ENCODE peak calls at places on chromosomes 7 and 10, in ten cellular contexts. R, M, W, N, Q, X, Z, T, U and D are unnamed samples. For H3K4me1, the result is how much of the 10 kb centered on the place peaks cover.

GRCh38 chr10:1126461-1126860 is 70.3 kb downstream of the WDR37 start:
- DNase-seq in R (no peak), M (no peak), W (no peak), N (no peak), Q (no peak), X (no peak), Z (no peak), T (no peak), U (no peak), D (no peak)

GRCh38 chr10:125226823-125227222 is 66.5 kb upstream of the CTBP2 start:
- DNase-seq in R (no peak), M (no peak), W (no peak), N (no peak), Q (no peak), X (no peak), Z (no peak), T (no peak), U (no peak), D (no peak)

GRCh38 chr7:99440195-99440594 is 1.5 kb downstream of the CPSF4 start:
- DNase-seq in R (no peak), M (no peak), W (no peak), N (no peak), Q (no peak), X (peak), Z (no peak), T (peak), U (no peak), D (no peak)

GRCh38 chr7:27211694-27212316 is 11.9 kb upstream of the HOXA13 start:
- DNase-seq in R (no peak), M (no peak), W (no peak), N (no peak), Q (no peak), X (no peak), Z (no peak), T (no peak), U (no peak), D (no peak)

GRCh38 chr7:33849004-33849403 is 56.3 kb upstream of the BMPER start:
- DNase-seq in R (no peak), M (no peak), W (no peak), N (no peak), Q (no peak), X (peak), Z (no peak), T (no peak), U (no peak), D (no peak)

GRCh38 chr10:80072584-80072983 is 5.9 kb upstream of the TMEM254 start:
- DNase-seq in R (no peak), M (no peak), W (no peak), N (no peak), Q (no peak), X (no peak), Z (no peak), T (no peak), U (no peak), D (no peak)

GRCh38 chr10:26779176-26779860 is 81.4 kb downstream of the ABI1 start:
- DNase-seq in R (no peak), M (no peak), W (no peak), N (no peak), Q (no peak), X (no peak), Z (no peak), T (no peak), U (no peak), D (no peak)

GRCh38 chr10:59336632-59337031 is 25.7 kb downstream of the FAM13C start:
- DNase-seq in R (no peak), M (no peak), W (no peak), N (peak), Q (no peak), X (peak), Z (no peak), T (peak), U (no peak), D (no peak)

GRCh38 chr10:80702143-80702542 is 164.4 kb downstream of the SH2D4B start:
- DNase-seq in R (no peak), M (no peak), W (no peak), N (peak), Q (peak), X (no peak), Z (no peak), T (no peak), U (no peak), D (no peak)

GRCh38 chr7:5689716-5690115 is 91.7 kb downstream of the RNF216 start:
- DNase-seq in R (no peak), M (no peak), W (no peak), N (no peak), Q (no peak), X (no peak), Z (no peak), T (no peak), U (no peak), D (no peak)

GRCh38 chr7:68245688-68246087 is 1249.1 kb downstream of the TYW1 start:
- DNase-seq in R (no peak), M (no peak), W (no peak), N (peak), Q (no peak), X (peak), Z (no peak), T (no peak), U (no peak), D (no peak)

GRCh38 chr10:33005322-33006282 is 47.6 kb upstream of the ITGB1 start:
- DNase-seq in R (peak), M (peak), W (no peak), N (peak), Q (peak), X (peak), Z (peak), T (peak), U (peak), D (peak)

GRCh38 chr7:116322541-116322940 is 112.2 kb downstream of the TES start:
- DNase-seq in R (no peak), M (no peak), W (no peak), N (no peak), Q (no peak), X (peak), Z (no peak), T (no peak), U (no peak), D (no peak)

GRCh38 chr10:79560160-79560709 is at the start of gene SFTPA2:
- DNase-seq in R (peak), M (no peak), W (no peak), N (no peak), Q (no peak), X (no peak), Z (no peak), T (no peak), U (no peak), D (no peak)

GRCh38 chr7:110502893-110503465 is 587.9 kb upstream of the LRRN3 start:
- DNase-seq in R (no peak), M (no peak), W (no peak), N (no peak), Q (no peak), X (peak), Z (no peak), T (peak), U (no peak), D (no peak)

GRCh38 chr10:80055760-80056159 is 22.7 kb upstream of the TMEM254 start:
- DNase-seq in R (no peak), M (no peak), W (no peak), N (no peak), Q (peak), X (no peak), Z (no peak), T (no peak), U (no peak), D (no peak)

GRCh38 chr7:16916111-16916639 is 34.4 kb upstream of the AGR3 start:
- DNase-seq in R (no peak), M (no peak), W (no peak), N (no peak), Q (no peak), X (peak), Z (no peak), T (peak), U (no peak), D (no peak)

GRCh38 chr10:29480281-29480954 is 154.4 kb downstream of the SVIL start:
- DNase-seq in R (no peak), M (no peak), W (no peak), N (no peak), Q (no peak), X (no peak), Z (no peak), T (no peak), U (peak), D (no peak)

GRCh38 chr10:85151506-85151905 is 823.1 kb downstream of the CCSER2 start:
- DNase-seq in R (no peak), M (no peak), W (no peak), N (no peak), Q (no peak), X (no peak), Z (no peak), T (no peak), U (no peak), D (no peak)

GRCh38 chr10:96986200-96986856 is 154.2 kb downstream of the LCOR start:
- DNase-seq in R (no peak), M (no peak), W (no peak), N (no peak), Q (no peak), X (no peak), Z (no peak), T (no peak), U (no peak), D (no peak)

GRCh38 chr7:8056431-8056830 is 87.8 kb downstream of the GLCCI1 start:
- DNase-seq in R (no peak), M (no peak), W (no peak), N (no peak), Q (no peak), X (no peak), Z (no peak), T (peak), U (no peak), D (no peak)

GRCh38 chr10:110007171-110007700 is 548 bp upstream of the ADD3 start:
- DNase-seq in R (no peak), M (no peak), W (no peak), N (no peak), Q (no peak), X (no peak), Z (no peak), T (no peak), U (no peak), D (peak)

GRCh38 chr10:95814011-95814727 is 58.2 kb downstream of the ENTPD1 start:
- DNase-seq in R (no peak), M (no peak), W (no peak), N (no peak), Q (peak), X (peak), Z (no peak), T (peak), U (no peak), D (peak)

GRCh38 chr7:149686449-149686848 is 86.9 kb downstream of the ZNF467 start:
- DNase-seq in R (no peak), M (no peak), W (no peak), N (no peak), Q (no peak), X (no peak), Z (no peak), T (no peak), U (no peak), D (no peak)

GRCh38 chr10:46050956-46051355 is 4.9 kb upstream of the MSMB start:
- DNase-seq in R (no peak), M (no peak), W (no peak), N (no peak), Q (no peak), X (no peak), Z (no peak), T (peak), U (no peak), D (no peak)

GRCh38 chr7:3285652-3286051 is 15.4 kb upstream of the SDK1 start:
- DNase-seq in R (no peak), M (no peak), W (no peak), N (no peak), Q (no peak), X (no peak), Z (no peak), T (no peak), U (no peak), D (no peak)

GRCh38 chr7:22248111-22248809 is 108.7 kb downstream of the RAPGEF5 start:
- DNase-seq in R (no peak), M (no peak), W (no peak), N (no peak), Q (no peak), X (no peak), Z (no peak), T (peak), U (no peak), D (no peak)

GRCh38 chr7:25868509-25868908 is 283.5 kb upstream of the NFE2L3 start:
- DNase-seq in R (no peak), M (no peak), W (no peak), N (no peak), Q (no peak), X (no peak), Z (no peak), T (no peak), U (no peak), D (no peak)

GRCh38 chr10:77898323-77899079 is 28.1 kb downstream of the DLG5 start:
- DNase-seq in R (peak), M (no peak), W (no peak), N (peak), Q (no peak), X (no peak), Z (no peak), T (no peak), U (no peak), D (no peak)

GRCh38 chr7:128939861-128940410 is 2.2 kb downstream of the IRF5 start:
- DNase-seq in R (no peak), M (no peak), W (no peak), N (no peak), Q (no peak), X (no peak), Z (no peak), T (no peak), U (no peak), D (no peak)

GRCh38 chr10:3071405-3072198 is 4.3 kb downstream of the PFKP start:
- DNase-seq in R (no peak), M (no peak), W (no peak), N (no peak), Q (no peak), X (peak), Z (no peak), T (peak), U (no peak), D (no peak)

GRCh38 chr7:140242057-140243031 is 65.6 kb upstream of the KDM7A start:
- DNase-seq in R (no peak), M (peak), W (no peak), N (no peak), Q (peak), X (no peak), Z (no peak), T (no peak), U (no peak), D (no peak)

GRCh38 chr7:108097703-108098102 is 32.5 kb downstream of the LAMB4 start:
- DNase-seq in R (no peak), M (no peak), W (no peak), N (no peak), Q (no peak), X (no peak), Z (no peak), T (no peak), U (no peak), D (no peak)

GRCh38 chr7:15159239-15159638 is 256.7 kb upstream of the DGKB start:
- DNase-seq in R (no peak), M (no peak), W (no peak), N (no peak), Q (no peak), X (no peak), Z (no peak), T (no peak), U (no peak), D (peak)

GRCh38 chr7:77797734-77798393 is 370 bp downstream of the TMEM60 start:
- DNase-seq in R (no peak), M (peak), W (no peak), N (peak), Q (peak), X (no peak), Z (peak), T (no peak), U (peak), D (no peak)

GRCh38 chr10:12709516-12709915 is 292.0 kb downstream of the CCDC3 start:
- DNase-seq in R (no peak), M (no peak), W (no peak), N (no peak), Q (no peak), X (no peak), Z (no peak), T (peak), U (no peak), D (no peak)
- H3K4me3 ChIP-seq in R (no peak), M (no peak), W (no peak), N (no peak), Q (no peak), X (no peak), Z (no peak), T (no peak), U (no peak), D (no peak)

DNA sequence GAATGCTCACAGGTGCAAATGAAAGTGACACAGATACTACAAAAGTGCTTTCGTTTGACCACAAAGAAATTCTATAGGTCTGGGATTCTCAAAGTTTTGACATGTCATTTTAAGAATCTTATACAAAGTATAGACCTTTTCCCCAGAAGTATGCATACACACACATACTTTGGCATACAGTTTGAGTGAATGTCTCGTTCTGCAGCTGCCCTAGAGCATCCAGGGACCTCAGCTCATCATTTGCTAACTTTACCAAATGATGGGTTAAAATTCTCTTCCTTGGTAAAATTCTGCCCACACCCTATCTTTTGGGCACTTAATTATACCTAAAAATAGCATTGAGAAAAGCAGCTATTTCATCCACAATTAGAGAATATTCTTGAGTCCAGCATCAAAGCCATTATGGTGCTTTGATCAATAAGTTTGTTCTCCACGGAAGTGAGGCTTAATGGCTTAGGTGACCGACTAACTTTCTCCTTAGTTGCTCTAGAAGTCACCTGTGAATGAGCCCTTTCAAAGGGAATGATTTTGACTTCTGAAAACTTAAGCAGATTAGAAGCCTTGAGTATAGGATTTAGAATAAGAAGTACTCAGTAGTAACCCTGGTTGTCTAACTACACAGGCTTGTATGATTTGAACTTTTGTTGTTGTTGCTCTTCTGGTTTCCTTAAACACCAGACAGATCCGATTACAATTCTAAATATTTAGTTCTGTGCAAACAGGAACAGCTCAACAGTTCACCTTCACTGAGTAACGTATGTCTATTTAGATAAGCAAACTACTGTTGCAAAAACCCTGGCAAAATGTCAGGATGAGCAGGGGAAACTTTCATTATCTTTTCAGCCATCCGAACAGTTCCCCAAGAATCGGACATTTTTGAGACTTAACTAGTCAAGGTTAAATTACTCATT is 70.6 kb downstream of the CNNM2 start:
- DNase-seq in R (no peak), M (no peak), W (no peak), N (no peak), Q (no peak), X (peak), Z (no peak), T (peak), U (no peak), D (no peak)
- TF ChIP-seq CTCF in R (no peak), M (no peak), W (no peak), N (no peak), Q (no peak), X (no peak), Z (no peak), T (no peak), U (no peak), D (no peak)

GRCh38 chr7:105985250-105985649 is 22.2 kb downstream of the CDHR3 start:
- DNase-seq in R (no peak), M (no peak), W (no peak), N (peak), Q (no peak), X (no peak), Z (no peak), T (no peak), U (no peak), D (no peak)
- H3K4me1 ChIP-seq in R (under half), M (under half), W (under half), N (under half), Q (under half), X (under half), Z (under half), T (under half), U (under half), D (under half)

GRCh38 chr7:100967292-100967863 is 2.0 kb upstream of the MUC12 start:
- DNase-seq in R (no peak), M (no peak), W (no peak), N (no peak), Q (no peak), X (no peak), Z (no peak), T (no peak), U (no peak), D (no peak)

GRCh38 chr7:100966542-100967291 is 2.6 kb upstream of the MUC12 start:
- DNase-seq in R (no peak), M (no peak), W (no peak), N (no peak), Q (no peak), X (no peak), Z (peak), T (no peak), U (peak), D (no peak)

GRCh38 chr7:100965051-100965722 is 4.2 kb upstream of the MUC12 start:
- DNase-seq in R (no peak), M (no peak), W (no peak), N (no peak), Q (no peak), X (no peak), Z (no peak), T (no peak), U (no peak), D (no peak)

GRCh38 chr7:100964630-100965029 is 4.7 kb upstream of the MUC12 start:
- DNase-seq in R (no peak), M (no peak), W (no peak), N (no peak), Q (no peak), X (no peak), Z (peak), T (no peak), U (no peak), D (no peak)

DNA sequence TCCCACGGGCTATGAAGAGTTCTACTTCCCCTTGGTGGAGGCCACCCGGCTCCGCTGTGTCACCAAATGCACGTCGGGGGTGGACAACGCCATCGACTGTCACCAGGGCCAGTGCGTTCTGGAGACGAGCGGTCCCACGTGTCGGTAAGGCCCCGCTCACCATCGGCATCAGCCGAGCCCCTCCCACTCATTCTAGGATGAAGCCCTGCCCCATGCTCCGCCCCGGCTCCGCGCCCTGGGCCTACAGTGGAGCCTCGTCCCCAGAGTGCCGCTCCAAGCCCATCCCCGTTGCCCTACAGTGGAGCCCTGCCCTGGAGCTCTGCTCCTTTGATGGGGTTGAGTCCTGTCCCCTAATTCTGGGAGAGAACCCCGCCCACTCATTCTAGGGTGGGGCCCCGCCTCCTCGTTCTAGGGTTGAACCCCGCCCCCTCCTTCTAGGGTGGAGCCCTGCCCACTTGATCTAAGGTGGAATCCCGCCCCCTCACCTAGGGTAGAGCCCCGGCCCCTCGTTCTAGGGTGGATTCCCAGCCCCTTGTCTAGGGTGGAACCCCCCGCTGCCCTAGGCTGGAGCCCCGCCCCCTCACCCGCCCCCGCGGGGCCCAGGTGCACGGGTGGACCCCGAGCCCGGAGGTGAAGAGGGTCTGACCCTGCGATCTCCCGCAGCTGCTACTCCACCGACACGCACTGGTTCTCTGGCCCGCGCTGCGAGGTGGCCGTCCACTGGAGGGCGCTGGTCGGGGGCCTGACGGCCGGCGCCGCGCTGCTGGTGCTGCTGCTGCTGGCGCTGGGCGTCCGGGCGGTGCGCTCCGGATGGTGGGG is 3.4 kb upstream of the MUC12 start:
- DNase-seq in R (peak), M (peak), W (peak), N (peak), Q (peak), X (no peak), Z (peak), T (peak), U (peak), D (peak)
- H3K4me3 ChIP-seq in R (peak), M (peak), W (peak), N (peak), Q (peak), X (no peak), Z (peak), T (no peak), U (peak), D (peak)

GRCh38 chr7:48033922-48034321 is 1.4 kb upstream of the C7orf57 start:
- DNase-seq in R (no peak), M (no peak), W (no peak), N (no peak), Q (no peak), X (no peak), Z (no peak), T (no peak), U (no peak), D (no peak)

GRCh38 chr7:48035967-48036478 is 680 bp downstream of the C7orf57 start:
- DNase-seq in R (no peak), M (peak), W (no peak), N (peak), Q (peak), X (peak), Z (peak), T (peak), U (peak), D (peak)

GRCh38 chr7:48031111-48031510 is 2.2 kb upstream of the SUN3 start:
- DNase-seq in R (no peak), M (no peak), W (no peak), N (no peak), Q (no peak), X (no peak), Z (no peak), T (no peak), U (no peak), D (no peak)

GRCh38 chr7:48038815-48039496 is 3.6 kb downstream of the C7orf57 start:
- DNase-seq in R (no peak), M (no peak), W (no peak), N (no peak), Q (no peak), X (no peak), Z (no peak), T (no peak), U (no peak), D (no peak)

GRCh38 chr7:48035301-48035966 is at the start of gene C7orf57:
- DNase-seq in R (peak), M (peak), W (peak), N (peak), Q (peak), X (peak), Z (peak), T (peak), U (peak), D (peak)
- TF ChIP-seq CTCF in R (no peak), M (peak), W (no peak), N (no peak), Q (peak), X (no peak), Z (no peak), T (no peak), U (peak), D (no peak)